ENCODE peak calls at places on chromosomes 6 and 20, in five cellular contexts. One of them, this sample, is unnamed.

GRCh38 chr6:148445620-148446019 is 103.0 kb downstream of the SASH1 start:
- DNase-seq in right lobe of liver: no peak
- DNase-seq in sigmoid colon: no peak
- DNase-seq in heart left ventricle: no peak
- DNase-seq in ovary: no peak
- DNase-seq in this sample: no peak

GRCh38 chr6:89564752-89565427 is 73.7 kb downstream of the LYRM2 start:
- DNase-seq in right lobe of liver: no peak
- DNase-seq in ovary: no peak
- DNase-seq in sigmoid colon: no peak
- DNase-seq in heart left ventricle: no peak
- DNase-seq in this sample: peak; percentile 25

GRCh38 chr6:148166339-148166949 is 176.2 kb upstream of the SASH1 start:
- DNase-seq in sigmoid colon: no peak
- DNase-seq in ovary: no peak
- DNase-seq in right lobe of liver: no peak
- DNase-seq in heart left ventricle: no peak
- DNase-seq in this sample: no peak

GRCh38 chr20:44526129-44526528 is 4.3 kb upstream of the SERINC3 start:
- DNase-seq in heart left ventricle: no peak
- DNase-seq in right lobe of liver: no peak
- DNase-seq in sigmoid colon: peak; percentile 49
- DNase-seq in ovary: no peak
- DNase-seq in this sample: no peak

GRCh38 chr6:118724211-118724610 is 72.8 kb upstream of the CEP85L start:
- DNase-seq in ovary: no peak
- DNase-seq in sigmoid colon: no peak
- DNase-seq in right lobe of liver: no peak
- DNase-seq in heart left ventricle: no peak
- DNase-seq in this sample: no peak

GRCh38 chr20:47544852-47545251 is 43.2 kb downstream of the NCOA3 start:
- DNase-seq in right lobe of liver: no peak
- DNase-seq in heart left ventricle: no peak
- DNase-seq in sigmoid colon: no peak
- DNase-seq in ovary: no peak
- DNase-seq in this sample: no peak

GRCh38 chr6:137217801-137218472 is 1.2 kb downstream of the IFNGR1 start:
- DNase-seq in sigmoid colon: no peak
- DNase-seq in ovary: no peak
- DNase-seq in heart left ventricle: peak; percentile 44
- DNase-seq in right lobe of liver: no peak
- DNase-seq in this sample: peak; percentile 74

GRCh38 chr6:13924949-13925881 is at the start of gene RNF182:
- DNase-seq in heart left ventricle: no peak
- DNase-seq in sigmoid colon: no peak
- DNase-seq in right lobe of liver: no peak
- DNase-seq in ovary: no peak
- DNase-seq in this sample: no peak

GRCh38 chr6:166330612-166331011 is 11.7 kb downstream of the SFT2D1 start:
- DNase-seq in sigmoid colon: no peak
- DNase-seq in ovary: peak; percentile 54
- DNase-seq in right lobe of liver: peak; percentile 94
- DNase-seq in heart left ventricle: peak; percentile 77
- DNase-seq in this sample: peak; percentile 38

GRCh38 chr6:2794171-2794730 is 29.1 kb downstream of the WRNIP1 start:
- DNase-seq in sigmoid colon: no peak
- DNase-seq in heart left ventricle: no peak
- DNase-seq in right lobe of liver: no peak
- DNase-seq in ovary: no peak
- DNase-seq in this sample: no peak

GRCh38 chr20:8260837-8261241 is 128.8 kb downstream of the PLCB1 start:
- DNase-seq in heart left ventricle: no peak
- DNase-seq in ovary: no peak
- DNase-seq in right lobe of liver: no peak
- DNase-seq in sigmoid colon: no peak
- DNase-seq in this sample: no peak

GRCh38 chr6:30543824-30544223 is 12.5 kb downstream of the GNL1 start:
- DNase-seq in sigmoid colon: no peak
- DNase-seq in right lobe of liver: no peak
- DNase-seq in ovary: no peak
- DNase-seq in heart left ventricle: no peak
- DNase-seq in this sample: no peak

GRCh38 chr6:10535198-10535597 is 14.0 kb downstream of the GCNT2 start:
- DNase-seq in sigmoid colon: no peak
- DNase-seq in heart left ventricle: no peak
- DNase-seq in ovary: no peak
- DNase-seq in right lobe of liver: no peak
- DNase-seq in this sample: no peak

GRCh38 chr6:152220785-152221184 is 413.3 kb downstream of the ESR1 start:
- DNase-seq in sigmoid colon: no peak
- DNase-seq in right lobe of liver: no peak
- DNase-seq in heart left ventricle: peak; percentile 49
- DNase-seq in ovary: no peak
- DNase-seq in this sample: peak; percentile 33

GRCh38 chr6:63799813-63800212 is 164.2 kb downstream of the PHF3 start:
- DNase-seq in sigmoid colon: no peak
- DNase-seq in heart left ventricle: no peak
- DNase-seq in right lobe of liver: peak; percentile 54
- DNase-seq in ovary: no peak
- DNase-seq in this sample: no peak

DNA sequence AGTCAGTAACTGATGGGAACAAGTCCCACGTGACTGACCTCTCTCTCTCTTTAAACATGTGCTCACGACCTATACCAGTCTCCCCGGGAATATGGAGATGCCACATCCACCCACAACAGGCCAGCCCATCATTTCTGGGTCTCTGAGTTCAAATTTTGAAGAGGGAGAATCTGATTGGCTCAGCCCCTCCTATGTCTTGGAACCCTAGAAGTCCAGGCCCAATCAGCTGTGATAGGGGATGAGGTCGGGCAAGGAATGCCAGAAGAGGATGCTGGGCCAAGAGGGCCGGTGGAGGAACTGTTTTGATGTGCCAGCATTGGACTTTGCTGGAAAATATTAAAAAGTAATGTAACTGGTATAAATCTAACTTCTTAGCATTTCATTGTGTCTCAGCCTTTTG is 126.5 kb downstream of the VEGFA start:
- DNase-seq in heart left ventricle: no peak
- DNase-seq in right lobe of liver: no peak
- DNase-seq in ovary: no peak
- DNase-seq in sigmoid colon: no peak
- DNase-seq in this sample: no peak
- TF ChIP-seq POLR2A in heart left ventricle: no peak
- TF ChIP-seq POLR2A in right lobe of liver: no peak
- TF ChIP-seq POLR2A in ovary: no peak
- TF ChIP-seq POLR2A in sigmoid colon: no peak
- TF ChIP-seq POLR2A in this sample: no peak

DNA sequence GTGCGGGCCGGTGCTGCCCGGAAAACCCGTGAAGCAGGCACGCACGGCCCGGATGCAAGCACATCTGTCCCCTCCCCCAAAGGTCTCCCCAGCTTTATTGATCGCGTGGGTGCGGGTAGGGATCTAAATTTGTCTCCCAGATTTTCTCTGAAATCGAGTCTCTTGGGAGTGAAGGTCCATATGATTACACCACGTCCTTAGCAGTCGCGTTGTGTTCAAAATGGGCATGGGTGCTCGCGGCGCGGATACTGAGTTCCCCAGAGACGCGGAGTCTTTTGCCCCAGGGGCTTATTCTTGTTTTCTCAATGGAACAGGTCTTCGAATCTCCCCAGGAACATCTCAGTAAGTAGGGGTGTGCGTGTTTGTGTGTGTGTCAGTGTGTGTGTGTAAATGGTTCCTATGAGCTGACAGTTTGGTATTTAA is 2.8 kb upstream of the ZNF292 start:
- DNase-seq in ovary: peak; percentile 30
- DNase-seq in right lobe of liver: no peak
- DNase-seq in heart left ventricle: no peak
- DNase-seq in sigmoid colon: no peak
- DNase-seq in this sample: no peak
- H3K27ac ChIP-seq in ovary: peak overlapping the region; percentile 84
- H3K27ac ChIP-seq in right lobe of liver: peak overlapping the region; percentile 73
- H3K27ac ChIP-seq in heart left ventricle: peak overlapping the region; percentile 90
- H3K27ac ChIP-seq in sigmoid colon: peak overlapping the region; percentile 98
- H3K27ac ChIP-seq in this sample: peak overlapping the region; percentile 48

GRCh38 chr6:142260748-142261147 is 41.1 kb upstream of the ADGRG6 start:
- DNase-seq in sigmoid colon: no peak
- DNase-seq in ovary: no peak
- DNase-seq in heart left ventricle: no peak
- DNase-seq in right lobe of liver: no peak
- DNase-seq in this sample: no peak

GRCh38 chr6:142258305-142258704 is 43.5 kb upstream of the ADGRG6 start:
- DNase-seq in heart left ventricle: no peak
- DNase-seq in sigmoid colon: no peak
- DNase-seq in right lobe of liver: no peak
- DNase-seq in ovary: no peak
- DNase-seq in this sample: no peak

GRCh38 chr6:142258757-142259156 is 43.0 kb upstream of the ADGRG6 start:
- DNase-seq in right lobe of liver: no peak
- DNase-seq in heart left ventricle: no peak
- DNase-seq in sigmoid colon: no peak
- DNase-seq in ovary: no peak
- DNase-seq in this sample: no peak

GRCh38 chr6:142254513-142254912 is 47.3 kb upstream of the ADGRG6 start:
- DNase-seq in heart left ventricle: no peak
- DNase-seq in ovary: no peak
- DNase-seq in sigmoid colon: no peak
- DNase-seq in right lobe of liver: no peak
- DNase-seq in this sample: no peak

DNA sequence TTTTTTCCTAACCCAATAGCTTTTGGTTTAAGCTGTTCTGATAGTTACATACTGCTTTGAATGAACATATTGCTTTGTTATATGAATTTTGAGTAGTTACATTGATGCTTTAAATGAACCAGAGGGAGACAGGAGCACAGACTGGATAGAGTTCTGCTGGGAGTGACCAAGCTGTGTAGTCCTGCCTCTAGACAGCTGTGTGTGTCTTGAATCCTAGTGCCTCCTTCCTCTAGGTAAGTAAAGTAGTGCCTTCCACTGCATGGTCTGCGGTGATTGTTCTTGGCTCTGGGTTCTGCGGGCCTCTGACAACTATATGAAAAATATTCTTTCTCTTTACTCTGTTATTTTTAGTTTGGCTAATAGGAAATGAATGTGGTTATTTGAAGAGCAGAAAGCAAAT is 46.0 kb upstream of the ADGRG6 start:
- DNase-seq in right lobe of liver: no peak
- DNase-seq in heart left ventricle: no peak
- DNase-seq in sigmoid colon: no peak
- DNase-seq in ovary: no peak
- DNase-seq in this sample: no peak
- H3K4me1 ChIP-seq in right lobe of liver: peaks cover 12% of the 10 kb centered on the region
- H3K4me1 ChIP-seq in heart left ventricle: no peaks in the 10 kb centered on the region
- H3K4me1 ChIP-seq in sigmoid colon: no peaks in the 10 kb centered on the region
- H3K4me1 ChIP-seq in ovary: no peaks in the 10 kb centered on the region
- H3K4me1 ChIP-seq in this sample: no peaks in the 10 kb centered on the region

DNA sequence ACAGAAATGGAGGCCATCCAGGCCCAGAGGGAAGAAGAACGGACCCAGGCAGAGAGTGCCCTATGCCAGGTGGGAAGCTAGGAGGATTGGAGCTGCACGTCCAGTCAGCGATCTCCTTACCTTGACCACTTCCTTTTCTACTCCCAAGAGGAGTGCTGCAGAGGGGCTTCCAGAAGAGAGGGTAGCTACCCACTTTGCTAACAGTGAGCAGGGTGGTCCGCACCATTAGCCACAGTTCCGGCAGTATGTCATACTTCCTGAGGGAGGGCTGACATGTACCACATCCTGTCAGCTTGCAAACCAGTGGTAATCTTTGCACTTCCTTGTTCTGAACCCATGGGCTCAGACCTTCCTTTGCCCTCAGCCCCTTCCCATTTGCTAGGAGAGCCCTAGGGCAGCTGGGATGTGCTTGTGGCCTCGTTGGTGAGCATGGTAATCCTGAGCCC is 35.4 kb downstream of the CEP250 start:
- DNase-seq in right lobe of liver: no peak
- DNase-seq in ovary: no peak
- DNase-seq in heart left ventricle: no peak
- DNase-seq in sigmoid colon: no peak
- DNase-seq in this sample: no peak
- TF ChIP-seq POLR2A in right lobe of liver: no peak
- TF ChIP-seq POLR2A in ovary: no peak
- TF ChIP-seq POLR2A in heart left ventricle: no peak
- TF ChIP-seq POLR2A in sigmoid colon: no peak
- TF ChIP-seq POLR2A in this sample: no peak

GRCh38 chr6:128655978-128656498 is 135.6 kb upstream of the PTPRK start:
- DNase-seq in sigmoid colon: no peak
- DNase-seq in right lobe of liver: no peak
- DNase-seq in ovary: no peak
- DNase-seq in heart left ventricle: no peak
- DNase-seq in this sample: no peak
- H3K27ac ChIP-seq in sigmoid colon: no peak overlapping the region
- H3K27ac ChIP-seq in right lobe of liver: no peak overlapping the region
- H3K27ac ChIP-seq in ovary: no peak overlapping the region
- H3K27ac ChIP-seq in heart left ventricle: no peak overlapping the region
- H3K27ac ChIP-seq in this sample: no peak overlapping the region

DNA sequence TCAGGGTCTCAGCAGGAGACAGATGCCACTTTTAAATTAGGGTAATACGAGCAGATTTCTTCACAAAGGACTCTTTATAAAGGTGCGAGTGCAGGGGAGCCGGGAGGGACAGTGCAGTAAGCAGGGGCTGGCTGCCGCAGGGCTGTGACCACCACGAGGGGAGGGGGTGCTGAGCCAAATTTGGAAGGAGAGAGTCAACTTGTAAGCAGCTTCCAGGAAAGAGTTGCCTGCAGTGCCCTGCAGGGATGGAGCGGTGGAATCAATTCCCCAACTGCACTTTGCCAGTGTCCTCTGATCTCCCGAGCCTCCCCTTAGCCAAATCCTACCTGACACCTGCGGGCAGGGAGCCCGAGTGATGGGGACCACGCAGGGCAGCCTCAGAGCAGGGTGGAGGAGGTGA is 13.9 kb upstream of the CCDC167 start:
- DNase-seq in ovary: no peak
- DNase-seq in heart left ventricle: no peak
- DNase-seq in sigmoid colon: no peak
- DNase-seq in right lobe of liver: no peak
- DNase-seq in this sample: no peak
- H3K4me1 ChIP-seq in ovary: no peaks in the 10 kb centered on the region
- H3K4me1 ChIP-seq in heart left ventricle: peaks cover 9% of the 10 kb centered on the region
- H3K4me1 ChIP-seq in sigmoid colon: peaks cover 11% of the 10 kb centered on the region
- H3K4me1 ChIP-seq in right lobe of liver: peaks cover 23% of the 10 kb centered on the region
- H3K4me1 ChIP-seq in this sample: peaks cover 11% of the 10 kb centered on the region

GRCh38 chr20:58389968-58390658 is 1.1 kb downstream of the VAPB start:
- DNase-seq in heart left ventricle: no peak
- DNase-seq in right lobe of liver: no peak
- DNase-seq in ovary: no peak
- DNase-seq in sigmoid colon: no peak
- DNase-seq in this sample: no peak
- TF ChIP-seq POLR2A in heart left ventricle: no peak
- TF ChIP-seq POLR2A in right lobe of liver: no peak
- TF ChIP-seq POLR2A in ovary: no peak
- TF ChIP-seq POLR2A in sigmoid colon: no peak
- TF ChIP-seq POLR2A in this sample: no peak

This sample was measured in thyroid gland.